ENCODE peak calls at places on chromosomes 16 and 17, in six cellular contexts. U is stimulated activated CD4-positive, alpha-beta T cell treated with anti-CD3 and anti-CD28 coated beads, Interleukin-15, amount 100 ng/mL, for 48 hours; H is B cell; W is nucleus accumbens; L is activated CD4-positive, CD25-positive, alpha-beta regulatory T cell; F is EL. I is an unnamed sample.

GRCh38 chr17:5237541-5238016 is 2.9 kb upstream of the SCIMP start:
- DNase-seq in U (peak; percentile 16), H (peak; percentile 65), W (no peak), L (no peak), F (peak; percentile 72), I (peak; percentile 44)

GRCh38 chr16:15857779-15858560 is 1.1 kb upstream of the MYH11 start:
- DNase-seq in U (no peak), H (no peak), W (no peak), L (no peak), F (peak; percentile 39), I (peak; percentile 81)

GRCh38 chr17:15507001-15507400 is 39.6 kb upstream of the CDRT4 start:
- DNase-seq in U (no peak), H (no peak), W (no peak), L (no peak), F (no peak), I (no peak)

GRCh38 chr16:77437859-77438258 is 3.0 kb upstream of the ADAMTS18 start:
- DNase-seq in U (no peak), H (no peak), W (no peak), L (no peak), F (no peak), I (peak; percentile 45)

GRCh38 chr16:46830417-46830901 is 521 bp downstream of the C16orf87 start:
- DNase-seq in U (peak; percentile 6), H (peak; percentile 58), W (no peak), L (peak; percentile 20), F (no peak), I (peak; percentile 65)

GRCh38 chr16:77387810-77388209 is 47.0 kb downstream of the ADAMTS18 start:
- DNase-seq in U (no peak), H (no peak), W (no peak), L (no peak), F (no peak), I (no peak)

GRCh38 chr17:75159196-75160031 is 5.1 kb upstream of the JPT1 start:
- DNase-seq in U (no peak), H (no peak), W (no peak), L (no peak), F (peak; percentile 67), I (peak; percentile 15)

GRCh38 chr16:53985865-53986264 is 281.9 kb downstream of the FTO start:
- DNase-seq in U (no peak), H (no peak), W (no peak), L (no peak), F (no peak), I (no peak)

GRCh38 chr16:4313563-4314531 is 2.0 kb upstream of the GLIS2 start:
- DNase-seq in U (no peak), H (no peak), W (no peak), L (no peak), F (no peak), I (peak; percentile 69)

GRCh38 chr16:83344014-83344413 is 463.8 kb upstream of the HSBP1 start:
- DNase-seq in U (no peak), H (no peak), W (no peak), L (no peak), F (peak; percentile 95), I (peak; percentile 78)

GRCh38 chr16:88327566-88328312 is 55.0 kb upstream of the ZNF469 start:
- DNase-seq in U (no peak), H (no peak), W (no peak), L (no peak), F (no peak), I (no peak)

GRCh38 chr16:56975714-56976113 is 13.6 kb upstream of the NLRC5 start:
- DNase-seq in U (no peak), H (no peak), W (no peak), L (no peak), F (no peak), I (no peak)

GRCh38 chr17:16962804-16963203 is 9.1 kb downstream of the TNFRSF13B start:
- DNase-seq in U (no peak), H (no peak), W (no peak), L (no peak), F (peak; percentile 70), I (no peak)

GRCh38 chr17:81032641-81033422 is 2.1 kb upstream of the BAIAP2 start:
- DNase-seq in U (no peak), H (no peak), W (no peak), L (no peak), F (no peak), I (no peak)

GRCh38 chr16:89274561-89275283 is 57.2 kb downstream of the ZNF778 start:
- DNase-seq in U (no peak), H (no peak), W (no peak), L (no peak), F (no peak), I (no peak)

GRCh38 chr17:70187383-70187782 is 18.1 kb downstream of the KCNJ2 start:
- DNase-seq in U (no peak), H (no peak), W (no peak), L (no peak), F (no peak), I (peak; percentile 14)

GRCh38 chr16:81601008-81601428 is 156.4 kb downstream of the CMIP start:
- DNase-seq in U (no peak), H (no peak), W (peak; percentile 54), L (no peak), F (peak; percentile 64), I (peak; percentile 80)

GRCh38 chr17:13323990-13324389 is 277.7 kb downstream of the HS3ST3A1 start:
- DNase-seq in U (no peak), H (no peak), W (no peak), L (no peak), F (no peak), I (peak; percentile 25)

GRCh38 chr16:84228321-84228838 is 11.4 kb downstream of the KCNG4 start:
- DNase-seq in U (no peak), H (no peak), W (no peak), L (no peak), F (peak; percentile 95), I (peak; percentile 94)

GRCh38 chr17:75639771-75640555 is 6.7 kb downstream of the SMIM5 start:
- DNase-seq in U (no peak), H (no peak), W (no peak), L (no peak), F (no peak), I (no peak)

GRCh38 chr16:90011196-90011819 is 7.9 kb downstream of the DBNDD1 start:
- DNase-seq in U (no peak), H (no peak), W (no peak), L (no peak), F (no peak), I (no peak)

GRCh38 chr16:81431554-81432353 is 12.9 kb upstream of the CMIP start:
- DNase-seq in U (no peak), H (no peak), W (no peak), L (no peak), F (peak; percentile 96), I (peak; percentile 74)

GRCh38 chr16:53756329-53756996 is 52.5 kb downstream of the FTO start:
- DNase-seq in U (no peak), H (no peak), W (no peak), L (no peak), F (no peak), I (peak; percentile 67)

GRCh38 chr17:77424585-77425344 is 284.0 kb downstream of the SEC14L1 start:
- DNase-seq in U (no peak), H (no peak), W (peak; percentile 49), L (no peak), F (peak; percentile 96), I (peak; percentile 86)

GRCh38 chr16:10828851-10829331 is 10.3 kb upstream of the TVP23A start:
- DNase-seq in U (no peak), H (peak; percentile 29), W (peak; percentile 65), L (no peak), F (peak; percentile 65), I (peak; percentile 98)

GRCh38 chr16:65521685-65522338 is 399.9 kb upstream of the CDH11 start:
- DNase-seq in U (no peak), H (no peak), W (no peak), L (no peak), F (no peak), I (peak; percentile 75)

GRCh38 chr17:35841505-35841904 is 27.2 kb downstream of the HEATR9 start:
- DNase-seq in U (no peak), H (no peak), W (no peak), L (no peak), F (peak; percentile 30), I (no peak)

GRCh38 chr17:7857724-7858486 is at the start of gene CYB5D1:
- DNase-seq in U (peak; percentile 84), H (peak; percentile 91), W (peak; percentile 95), L (peak; percentile 76), F (peak; percentile 94), I (peak; percentile 95)

I was measured in astrocyte of the hippocampus.